ENCODE peak calls at places on chromosomes 7 and 10, in five cellular contexts. Z is LoVo; F is lower leg skin; Q is activated T-cell treated with anti-CD3 and anti-CD28 coated beads, Interleukin-2, amount 50 U/mL, for 72 hours; B is stimulated activated CD4-positive, alpha-beta T cell treated with anti-CD3 and anti-CD28 coated beads, Interleukin-12 subunit alpha, Interleukin-12 subunit beta, amount 100 ng/mL, for 4 hours. U is an unnamed sample.

GRCh38 chr10:9342865-9343450 is 1288.5 kb downstream of the GATA3 start:
- DNase-seq in Z (peak), F (no peak), Q (no peak), B (no peak), U (no peak)

GRCh38 chr10:133026171-133026570 is 61.6 kb upstream of the ADGRA1 start:
- DNase-seq in Q (no peak), Z (no peak), B (no peak), F (no peak), U (no peak)

GRCh38 chr7:47539398-47540052 is 42.4 kb downstream of the TNS3 start:
- DNase-seq in F (no peak), Q (no peak), Z (no peak), B (no peak), U (no peak)

GRCh38 chr7:51961804-51962203 is 645.2 kb upstream of the COBL start:
- DNase-seq in Q (no peak), Z (no peak), B (no peak), F (no peak), U (no peak)

GRCh38 chr7:114922652-114923402 is 933 bp downstream of the MDFIC start:
- DNase-seq in F (peak), Z (peak), Q (peak), B (peak), U (peak)

GRCh38 chr7:66039094-66039493 is 36.5 kb upstream of the ASL start:
- DNase-seq in F (no peak), B (no peak), Q (no peak), Z (no peak), U (no peak)

GRCh38 chr7:151313857-151314256 is 27.8 kb upstream of the NUB1 start:
- DNase-seq in Z (no peak), B (no peak), F (peak), Q (no peak), U (no peak)

GRCh38 chr10:70442332-70442988 is 979 bp upstream of the NODAL start:
- DNase-seq in F (no peak), B (no peak), Z (no peak), Q (no peak), U (no peak)

GRCh38 chr10:76329891-76330575 is 898.6 kb downstream of the LRMDA start:
- DNase-seq in Q (no peak), Z (no peak), F (no peak), B (no peak), U (no peak)

GRCh38 chr10:78533093-78533492 is 499.4 kb downstream of the RPS24 start:
- DNase-seq in Q (no peak), Z (no peak), F (peak), B (no peak), U (no peak)

GRCh38 chr10:91598211-91598981 is 34.5 kb downstream of the PPP1R3C start:
- DNase-seq in F (no peak), Z (peak), B (no peak), Q (no peak), U (no peak)

GRCh38 chr10:13776861-13777301 is 190.1 kb downstream of the PRPF18 start:
- DNase-seq in F (no peak), Z (no peak), B (no peak), Q (no peak), U (no peak)

U was measured in stimulated activated naive B cell treated with anti-CD40 and anti-IgM and Interleukin-4, amounts not matched to agents 10 μg/mL and 1 μg/mL and 100 μg/mL, for 72 hours.